ENCODE peak calls at places on chromosomes 3 and 15, in six cellular contexts. A, C, K, O, T and B are unnamed samples.

GRCh38 chr3:126108689-126109075 is 24.8 kb upstream of the SLC41A3 start:
- DNase-seq in C (no peak), O (no peak), K (no peak), A (no peak), T (no peak), B (no peak)

GRCh38 chr3:57062119-57062631 is 1.7 kb downstream of the SPATA12 start:
- DNase-seq in O (no peak), T (peak; percentile 17), C (no peak), A (no peak), K (no peak), B (no peak)

GRCh38 chr3:38163117-38163870 is 2.0 kb upstream of the OXSR1 start:
- DNase-seq in T (no peak), O (peak; percentile 44), K (no peak), C (no peak), A (peak; percentile 34), B (no peak)

GRCh38 chr3:120344349-120344748 is 4.8 kb downstream of the LRRC58 start:
- DNase-seq in A (no peak), C (no peak), T (no peak), K (no peak), O (no peak), B (no peak)

GRCh38 chr3:56724580-56725142 is 41.6 kb upstream of the TASOR start:
- DNase-seq in T (no peak), K (no peak), A (no peak), O (no peak), C (no peak), B (no peak)

GRCh38 chr3:122392868-122393844 is 9.2 kb downstream of the FAM162A start:
- DNase-seq in O (peak; percentile 90), K (no peak), C (no peak), T (no peak), A (peak; percentile 13), B (no peak)

GRCh38 chr3:168455814-168456213 is 360.1 kb upstream of the GOLIM4 start:
- DNase-seq in A (no peak), O (no peak), T (no peak), K (no peak), C (no peak), B (no peak)

GRCh38 chr15:68264282-68264681 is 13.3 kb upstream of the FEM1B start:
- DNase-seq in T (no peak), C (no peak), K (no peak), A (no peak), O (no peak), B (no peak)

GRCh38 chr3:132033471-132033870 is 1.3 kb downstream of the CPNE4 start:
- DNase-seq in A (no peak), O (no peak), K (no peak), T (no peak), C (no peak), B (no peak)

GRCh38 chr3:59280113-59280512 is 230.3 kb upstream of the CFAP20DC start:
- DNase-seq in T (no peak), O (no peak), A (no peak), K (no peak), C (no peak), B (no peak)

GRCh38 chr3:106183762-106184391 is 315.1 kb upstream of the CBLB start:
- DNase-seq in A (no peak), C (no peak), T (no peak), O (no peak), K (no peak), B (no peak)

GRCh38 chr15:85047271-85047948 is 65.8 kb downstream of the PDE8A start:
- DNase-seq in C (no peak), T (no peak), A (no peak), O (no peak), K (no peak), B (no peak)

GRCh38 chr3:188948658-188949400 is 222.9 kb upstream of the TPRG1 start:
- DNase-seq in O (peak; percentile 96), C (peak; percentile 42), T (peak; percentile 47), A (no peak), K (no peak), B (no peak)

GRCh38 chr3:187870360-187871203 is 125.3 kb upstream of the BCL6 start:
- DNase-seq in T (no peak), K (no peak), O (no peak), C (no peak), A (no peak), B (no peak)

GRCh38 chr15:95975212-95975611 is 355.3 kb upstream of the NR2F2 start:
- DNase-seq in O (no peak), K (no peak), C (no peak), A (no peak), T (no peak), B (no peak)

GRCh38 chr3:162710332-162711112 is 1213.9 kb downstream of the OTOL1 start:
- DNase-seq in T (no peak), K (no peak), O (no peak), A (no peak), C (no peak), B (no peak)

GRCh38 chr3:11470031-11470853 is 173.5 kb downstream of the VGLL4 start:
- DNase-seq in T (no peak), C (no peak), O (no peak), A (no peak), K (no peak), B (no peak)

GRCh38 chr3:45884368-45885201 is 1.8 kb upstream of the CCR9 start:
- DNase-seq in T (no peak), A (no peak), K (no peak), O (no peak), C (no peak), B (no peak)

GRCh38 chr15:69509131-69509530 is 56.5 kb downstream of the RPLP1 start:
- DNase-seq in A (no peak), T (no peak), C (no peak), O (no peak), K (no peak), B (no peak)

GRCh38 chr3:127953092-127953491 is 38.1 kb downstream of the KBTBD12 start:
- DNase-seq in O (no peak), T (no peak), K (no peak), C (no peak), A (no peak), B (no peak)

GRCh38 chr3:8813411-8813810 is 44.0 kb upstream of the OXTR start:
- DNase-seq in K (no peak), T (no peak), O (no peak), C (no peak), A (no peak), B (no peak)